ENCODE peak calls at places on chromosomes 7 and 10, in five cellular contexts. O is CD8-positive, alpha-beta memory T cell; J is EH; T is stimulated activated CD4-positive, alpha-beta T cell treated with anti-CD3 and anti-CD28 coated beads, Interleukin-2, amount 100 ng/mL, for 24 hours; X is ureter. S is an unnamed sample.

GRCh38 chr10:113044015-113044755 is 94.1 kb downstream of the TCF7L2 start:
- DNase-seq in O (no peak), J (no peak), T (no peak), X (no peak), S (no peak)

GRCh38 chr7:31856366-31856765 is 169.4 kb downstream of the PPP1R17 start:
- DNase-seq in O (no peak), J (no peak), T (no peak), X (no peak), S (no peak)

GRCh38 chr7:139094596-139094995 is 14.9 kb downstream of the ZC3HAV1 start:
- DNase-seq in O (no peak), J (no peak), T (no peak), X (no peak), S (no peak)

GRCh38 chr7:22865607-22865970 is 42.9 kb upstream of the TOMM7 start:
- DNase-seq in O (no peak), J (no peak), T (no peak), X (no peak), S (no peak)

GRCh38 chr7:128959296-128959695 is 21.6 kb downstream of the IRF5 start:
- DNase-seq in O (no peak), J (no peak), T (no peak), X (no peak), S (no peak)

GRCh38 chr10:80684217-80684616 is 146.5 kb downstream of the SH2D4B start:
- DNase-seq in O (peak), J (peak), T (no peak), X (no peak), S (no peak)

GRCh38 chr10:127694580-127695193 is 42.3 kb upstream of the FOXI2 start:
- DNase-seq in O (no peak), J (no peak), T (peak), X (no peak), S (peak)

GRCh38 chr7:92075455-92076158 is 58.7 kb downstream of the CYP51A1 start:
- DNase-seq in O (no peak), J (peak), T (no peak), X (no peak), S (no peak)

GRCh38 chr7:4683043-4683883 is 1.2 kb downstream of the FOXK1 start:
- DNase-seq in O (no peak), J (peak), T (peak), X (peak), S (no peak)

GRCh38 chr7:98536803-98537202 is 80.3 kb upstream of the NPTX2 start:
- DNase-seq in O (no peak), J (no peak), T (no peak), X (no peak), S (no peak)

GRCh38 chr7:90850516-90850915 is 254.4 kb downstream of the CDK14 start:
- DNase-seq in O (no peak), J (no peak), T (no peak), X (no peak), S (no peak)

GRCh38 chr7:81256991-81257390 is 338.1 kb upstream of the SEMA3C start:
- DNase-seq in O (no peak), J (peak), T (no peak), X (no peak), S (peak)

GRCh38 chr7:5743803-5744202 is 37.7 kb downstream of the RNF216 start:
- DNase-seq in O (no peak), J (no peak), T (no peak), X (no peak), S (no peak)

GRCh38 chr7:140039071-140039470 is 23.7 kb downstream of the PARP12 start:
- DNase-seq in O (no peak), J (peak), T (no peak), X (no peak), S (no peak)

GRCh38 chr7:91609525-91609924 is 271.0 kb downstream of the MTERF1 start:
- DNase-seq in O (no peak), J (no peak), T (no peak), X (no peak), S (no peak)

GRCh38 chr10:4790045-4790444 is 36.0 kb upstream of the AKR1E2 start:
- DNase-seq in O (no peak), J (no peak), T (no peak), X (no peak), S (no peak)

GRCh38 chr7:133676805-133677370 is 424.0 kb downstream of the EXOC4 start:
- DNase-seq in O (no peak), J (peak), T (no peak), X (no peak), S (no peak)

GRCh38 chr7:148014473-148014872 is 576.1 kb upstream of the C7orf33 start:
- DNase-seq in O (no peak), J (no peak), T (no peak), X (no peak), S (no peak)

GRCh38 chr10:55233090-55233489 is 432.1 kb upstream of the PCDH15 start:
- DNase-seq in O (no peak), J (no peak), T (no peak), X (no peak), S (no peak)

GRCh38 chr10:15325243-15326002 is 45.7 kb downstream of the FAM171A1 start:
- DNase-seq in O (no peak), J (peak), T (no peak), X (no peak), S (no peak)

GRCh38 chr7:49295136-49295535 is 370.8 kb downstream of the CDC14C start:
- DNase-seq in O (no peak), J (no peak), T (no peak), X (no peak), S (no peak)

GRCh38 chr10:15344876-15345285 is 26.2 kb downstream of the FAM171A1 start:
- DNase-seq in O (no peak), J (peak), T (no peak), X (no peak), S (peak)

GRCh38 chr7:52502281-52502680 is 533.2 kb upstream of the POM121L12 start:
- DNase-seq in O (no peak), J (no peak), T (no peak), X (no peak), S (no peak)

GRCh38 chr7:81887098-81887497 is 117.3 kb upstream of the HGF start:
- DNase-seq in O (no peak), J (no peak), T (no peak), X (no peak), S (no peak)

GRCh38 chr10:32153931-32154330 is 97.7 kb upstream of the KIF5B start:
- DNase-seq in O (no peak), J (no peak), T (no peak), X (no peak), S (no peak)

S was measured in neural progenitor cell.